ENCODE peak calls at places on chromosomes 3 and 15, in seven cellular contexts. I is foreskin fibroblast; G is CD4-positive, alpha-beta T cell; K is CD8-positive, alpha-beta memory T cell; T is AG10803; B is heart left ventricle; E is A673. J is an unnamed sample.

GRCh38 chr15:92930776-92931175 is 30.7 kb downstream of the CHD2 start:
- DNase-seq in I (peak), G (no peak), K (no peak), T (peak), B (no peak), E (peak), J (no peak)

GRCh38 chr3:25448750-25449684 is 21.0 kb downstream of the RARB start:
- DNase-seq in I (peak), G (no peak), K (no peak), T (peak), B (peak), E (peak), J (peak)

GRCh38 chr3:160879859-160880258 is 123.8 kb downstream of the PPM1L start:
- DNase-seq in I (no peak), G (no peak), K (no peak), T (no peak), B (no peak), E (no peak), J (no peak)

GRCh38 chr15:73900129-73900712 is 26.0 kb upstream of the LOXL1 start:
- DNase-seq in I (no peak), G (no peak), K (no peak), T (peak), B (no peak), E (peak), J (no peak)

GRCh38 chr3:55434789-55435188 is 52.3 kb downstream of the WNT5A start:
- DNase-seq in I (no peak), G (no peak), K (no peak), T (no peak), B (no peak), E (peak), J (no peak)

GRCh38 chr3:15086699-15087098 is 12.2 kb downstream of the RBSN start:
- DNase-seq in I (no peak), G (no peak), K (no peak), T (no peak), B (no peak), E (no peak), J (no peak)

GRCh38 chr3:1929788-1930414 is 168.8 kb upstream of the CNTN4 start:
- DNase-seq in I (no peak), G (no peak), K (no peak), T (no peak), B (no peak), E (no peak), J (no peak)

GRCh38 chr15:27825023-27825422 is 274.1 kb downstream of the OCA2 start:
- DNase-seq in I (no peak), G (no peak), K (no peak), T (no peak), B (no peak), E (no peak), J (no peak)

GRCh38 chr15:64775551-64776401 is at the start of gene RBPMS2:
- DNase-seq in I (no peak), G (no peak), K (no peak), T (no peak), B (peak), E (no peak), J (peak)

GRCh38 chr3:13072239-13073041 is 789 bp downstream of the IQSEC1 start:
- DNase-seq in I (no peak), G (no peak), K (no peak), T (no peak), B (peak), E (no peak), J (no peak)

GRCh38 chr3:63808633-63809032 is 10.5 kb upstream of the C3orf49 start:
- DNase-seq in I (no peak), G (no peak), K (no peak), T (no peak), B (no peak), E (no peak), J (no peak)

GRCh38 chr3:54909236-54909635 is 18.6 kb downstream of the LRTM1 start:
- DNase-seq in I (no peak), G (no peak), K (no peak), T (no peak), B (no peak), E (no peak), J (no peak)

GRCh38 chr3:128343287-128344045 is 123.2 kb downstream of the DNAJB8 start:
- DNase-seq in I (peak), G (no peak), K (no peak), T (peak), B (peak), E (peak), J (no peak)

GRCh38 chr3:31532587-31533168 is at the start of gene STT3B:
- DNase-seq in I (peak), G (peak), K (peak), T (peak), B (peak), E (peak), J (peak)

GRCh38 chr3:142298626-142299025 is 73.2 kb upstream of the GK5 start:
- DNase-seq in I (no peak), G (no peak), K (no peak), T (no peak), B (no peak), E (no peak), J (no peak)

GRCh38 chr3:190032924-190033323 is 87.8 kb downstream of the P3H2 start:
- DNase-seq in I (no peak), G (no peak), K (no peak), T (no peak), B (no peak), E (peak), J (no peak)

GRCh38 chr3:146970236-146970635 is 365.1 kb upstream of the PLSCR5 start:
- DNase-seq in I (no peak), G (no peak), K (no peak), T (peak), B (no peak), E (no peak), J (no peak)

GRCh38 chr3:30642715-30643361 is 36.4 kb downstream of the TGFBR2 start:
- DNase-seq in I (no peak), G (no peak), K (no peak), T (no peak), B (no peak), E (no peak), J (no peak)

GRCh38 chr15:79050977-79051376 is 39.6 kb downstream of the RASGRF1 start:
- DNase-seq in I (no peak), G (no peak), K (no peak), T (no peak), B (no peak), E (no peak), J (no peak)

GRCh38 chr3:10164546-10165393 is at the start of gene IRAK2:
- DNase-seq in I (peak), G (peak), K (peak), T (peak), B (peak), E (peak), J (peak)

GRCh38 chr3:149340310-149340933 is 7.0 kb upstream of the TM4SF18 start:
- DNase-seq in I (peak), G (no peak), K (no peak), T (peak), B (peak), E (no peak), J (no peak)

GRCh38 chr15:57235865-57236264 is 140.4 kb upstream of the CGNL1 start:
- DNase-seq in I (peak), G (no peak), K (no peak), T (peak), B (no peak), E (peak), J (no peak)

GRCh38 chr3:194124221-194124620 is 11.7 kb upstream of the HES1 start:
- DNase-seq in I (no peak), G (no peak), K (no peak), T (no peak), B (no peak), E (no peak), J (no peak)

GRCh38 chr3:113560845-113561623 is 28.7 kb downstream of the SIDT1 start:
- DNase-seq in I (no peak), G (no peak), K (no peak), T (peak), B (no peak), E (peak), J (no peak)

GRCh38 chr15:75195766-75196241 is 5.9 kb upstream of the C15orf39 start:
- DNase-seq in I (no peak), G (no peak), K (no peak), T (no peak), B (no peak), E (no peak), J (no peak)

GRCh38 chr3:32278714-32279113 is 40.2 kb downstream of the CMTM8 start:
- DNase-seq in I (peak), G (no peak), K (no peak), T (no peak), B (no peak), E (no peak), J (no peak)

GRCh38 chr15:29674661-29675533 is 147.4 kb downstream of the TJP1 start:
- DNase-seq in I (peak), G (no peak), K (no peak), T (no peak), B (peak), E (peak), J (no peak)

GRCh38 chr3:59766165-59766872 is 716.5 kb upstream of the CFAP20DC start:
- DNase-seq in I (peak), G (no peak), K (no peak), T (peak), B (no peak), E (no peak), J (no peak)

GRCh38 chr3:4994823-4995499 is 15.7 kb downstream of the BHLHE40 start:
- DNase-seq in I (peak), G (no peak), K (no peak), T (peak), B (peak), E (no peak), J (peak)

GRCh38 chr15:31740203-31740602 is 290.1 kb upstream of the CHRNA7 start:
- DNase-seq in I (no peak), G (no peak), K (no peak), T (no peak), B (no peak), E (no peak), J (no peak)

GRCh38 chr3:124174910-124175874 is 183.3 kb upstream of the ROPN1 start:
- DNase-seq in I (no peak), G (no peak), K (no peak), T (no peak), B (no peak), E (no peak), J (no peak)

GRCh38 chr3:146050700-146051099 is 110.3 kb downstream of the PLOD2 start:
- DNase-seq in I (peak), G (no peak), K (no peak), T (peak), B (no peak), E (no peak), J (no peak)

GRCh38 chr3:94043285-94043684 is 14.9 kb upstream of the STX19 start:
- DNase-seq in I (no peak), G (no peak), K (no peak), T (no peak), B (no peak), E (no peak), J (no peak)

GRCh38 chr15:74253276-74253921 is 17.3 kb downstream of the CCDC33 start:
- DNase-seq in I (no peak), G (no peak), K (no peak), T (peak), B (no peak), E (peak), J (no peak)

GRCh38 chr3:187889106-187889505 is 143.8 kb upstream of the BCL6 start:
- DNase-seq in I (no peak), G (no peak), K (no peak), T (no peak), B (no peak), E (no peak), J (no peak)

GRCh38 chr3:46107682-46108081 is 80.4 kb upstream of the XCR1 start:
- DNase-seq in I (no peak), G (no peak), K (peak), T (no peak), B (no peak), E (no peak), J (no peak)

GRCh38 chr3:101142160-101142559 is 148.9 kb upstream of the ABI3BP start:
- DNase-seq in I (no peak), G (no peak), K (no peak), T (no peak), B (no peak), E (no peak), J (no peak)

GRCh38 chr15:63915888-63916731 is 82.4 kb upstream of the HERC1 start:
- DNase-seq in I (peak), G (no peak), K (no peak), T (peak), B (no peak), E (no peak), J (no peak)